ENCODE peak calls at places on chromosomes 5 and 9, in nine cellular contexts. E is astrocyte, M is GM12865, L is GM06990, N is cardiac fibroblast, J is brain microvascular endothelial cell, Q is mucosa of descending colon, R is mammary epithelial cell, A is dorsolateral prefrontal cortex. P is an unnamed sample.

GRCh38 chr5:4561403-4561802 is 578.7 kb upstream of the ADAMTS16 start:
- DNase-seq in E (no peak), M (no peak), L (no peak), N (no peak), J (no peak), Q (no peak), R (no peak), A (no peak), P (no peak)

GRCh38 chr5:135008556-135008955 is 25.5 kb downstream of the PITX1 start:
- DNase-seq in E (no peak), M (no peak), L (no peak), N (no peak), J (no peak), Q (no peak), R (no peak), A (no peak), P (no peak)

GRCh38 chr5:147617191-147617606 is 107.3 kb upstream of the DPYSL3 start:
- DNase-seq in E (peak), M (no peak), L (no peak), N (peak), J (peak), Q (no peak), R (no peak), A (no peak), P (no peak)

GRCh38 chr9:127341152-127341551 is 55.8 kb upstream of the SLC2A8 start:
- DNase-seq in E (no peak), M (no peak), L (no peak), N (no peak), J (no peak), Q (no peak), R (no peak), A (no peak), P (no peak)

GRCh38 chr9:82275531-82275930 is 287.0 kb downstream of the SPATA31D1 start:
- DNase-seq in E (no peak), M (no peak), L (no peak), N (no peak), J (no peak), Q (no peak), R (peak), A (no peak), P (no peak)

GRCh38 chr5:38453506-38453905 is 102.9 kb downstream of the LIFR start:
- DNase-seq in E (no peak), M (peak), L (peak), N (no peak), J (no peak), Q (no peak), R (no peak), A (no peak), P (peak)

GRCh38 chr9:109780453-109781033 is 545 bp downstream of the PALM2AKAP2 start:
- DNase-seq in E (peak), M (no peak), L (no peak), N (no peak), J (no peak), Q (no peak), R (peak), A (no peak), P (no peak)

GRCh38 chr5:170143091-170143490 is 37.4 kb downstream of the FOXI1 start:
- DNase-seq in E (no peak), M (no peak), L (no peak), N (no peak), J (no peak), Q (no peak), R (no peak), A (no peak), P (no peak)

GRCh38 chr5:134240421-134240962 is 14.6 kb upstream of the PPP2CA start:
- DNase-seq in E (peak), M (no peak), L (no peak), N (peak), J (peak), Q (no peak), R (peak), A (peak), P (no peak)

GRCh38 chr5:62460578-62460983 is 48.0 kb downstream of the IPO11 start:
- DNase-seq in E (peak), M (peak), L (peak), N (peak), J (peak), Q (no peak), R (peak), A (no peak), P (no peak)

GRCh38 chr5:118620201-118620600 is 368.1 kb downstream of the DTWD2 start:
- DNase-seq in E (no peak), M (no peak), L (no peak), N (no peak), J (no peak), Q (no peak), R (no peak), A (no peak), P (no peak)

GRCh38 chr9:135130266-135130976 is 43.0 kb downstream of the OLFM1 start:
- DNase-seq in E (no peak), M (peak), L (no peak), N (no peak), J (no peak), Q (peak), R (peak), A (no peak), P (peak)

GRCh38 chr5:128905225-128906110 is 59.8 kb upstream of the SLC27A6 start:
- DNase-seq in E (peak), M (peak), L (peak), N (peak), J (peak), Q (no peak), R (peak), A (no peak), P (peak)

GRCh38 chr5:143877196-143877595 is 65.2 kb downstream of the HMHB1 start:
- DNase-seq in E (no peak), M (no peak), L (no peak), N (no peak), J (no peak), Q (no peak), R (no peak), A (no peak), P (no peak)

GRCh38 chr9:93771276-93771675 is 183.9 kb downstream of the BARX1 start:
- DNase-seq in E (no peak), M (no peak), L (no peak), N (no peak), J (no peak), Q (no peak), R (no peak), A (no peak), P (no peak)

GRCh38 chr9:78811562-78812276 is 514.8 kb downstream of the PSAT1 start:
- DNase-seq in E (peak), M (no peak), L (no peak), N (no peak), J (peak), Q (no peak), R (no peak), A (no peak), P (no peak)

GRCh38 chr5:82295144-82295543 is 17.0 kb upstream of the RPS23 start:
- DNase-seq in E (peak), M (no peak), L (no peak), N (no peak), J (no peak), Q (no peak), R (no peak), A (no peak), P (no peak)

GRCh38 chr5:111545031-111545430 is 32.7 kb upstream of the STARD4 start:
- DNase-seq in E (no peak), M (no peak), L (no peak), N (no peak), J (no peak), Q (no peak), R (peak), A (no peak), P (no peak)

GRCh38 chr9:14301582-14301981 is 12.4 kb downstream of the NFIB start:
- DNase-seq in E (no peak), M (no peak), L (no peak), N (no peak), J (no peak), Q (no peak), R (no peak), A (no peak), P (no peak)

GRCh38 chr5:171616002-171616780 is 169.4 kb upstream of the SMIM23 start:
- DNase-seq in E (no peak), M (no peak), L (no peak), N (no peak), J (no peak), Q (no peak), R (no peak), A (no peak), P (no peak)

GRCh38 chr5:10655041-10655685 is 91.3 kb downstream of the ANKRD33B start:
- DNase-seq in E (peak), M (peak), L (no peak), N (no peak), J (no peak), Q (no peak), R (no peak), A (no peak), P (no peak)

GRCh38 chr9:137467161-137467581 is 8.0 kb upstream of the NSMF start:
- DNase-seq in E (no peak), M (no peak), L (no peak), N (no peak), J (no peak), Q (no peak), R (no peak), A (no peak), P (no peak)

GRCh38 chr5:8247074-8247473 is 378.1 kb downstream of the MTRR start:
- DNase-seq in E (no peak), M (no peak), L (no peak), N (no peak), J (no peak), Q (no peak), R (no peak), A (no peak), P (no peak)

GRCh38 chr5:133199366-133199901 is 147.6 kb downstream of the HSPA4 start:
- DNase-seq in E (no peak), M (no peak), L (no peak), N (no peak), J (no peak), Q (no peak), R (no peak), A (no peak), P (no peak)

GRCh38 chr9:132169672-132170392 is 8.0 kb downstream of the NTNG2 start:
- DNase-seq in E (peak), M (peak), L (no peak), N (peak), J (no peak), Q (peak), R (peak), A (peak), P (peak)

GRCh38 chr9:133237271-133237731 is 28.3 kb upstream of the OBP2B start:
- DNase-seq in E (no peak), M (no peak), L (no peak), N (peak), J (peak), Q (no peak), R (no peak), A (no peak), P (no peak)

GRCh38 chr5:116669261-116670049 is 94.8 kb upstream of the SEMA6A start:
- DNase-seq in E (no peak), M (no peak), L (no peak), N (no peak), J (no peak), Q (no peak), R (no peak), A (peak), P (no peak)

GRCh38 chr9:82938426-82938825 is 124.5 kb downstream of the RASEF start:
- DNase-seq in E (no peak), M (no peak), L (no peak), N (no peak), J (no peak), Q (no peak), R (no peak), A (no peak), P (no peak)

GRCh38 chr5:10337107-10337506 is 16.4 kb upstream of the MARCHF6 start:
- DNase-seq in E (no peak), M (no peak), L (no peak), N (no peak), J (no peak), Q (no peak), R (no peak), A (no peak), P (no peak)

GRCh38 chr9:21060919-21061561 is 16.7 kb downstream of the IFNB1 start:
- DNase-seq in E (peak), M (peak), L (no peak), N (no peak), J (peak), Q (no peak), R (no peak), A (no peak), P (peak)

GRCh38 chr9:17813798-17814197 is 234.9 kb downstream of the SH3GL2 start:
- DNase-seq in E (no peak), M (no peak), L (no peak), N (no peak), J (no peak), Q (no peak), R (no peak), A (no peak), P (no peak)
- TF ChIP-seq CTCF in E (no peak), M (no peak), L (no peak), N (no peak), J (no peak), Q (no peak), R (no peak), A (no peak), P (no peak)

DNA sequence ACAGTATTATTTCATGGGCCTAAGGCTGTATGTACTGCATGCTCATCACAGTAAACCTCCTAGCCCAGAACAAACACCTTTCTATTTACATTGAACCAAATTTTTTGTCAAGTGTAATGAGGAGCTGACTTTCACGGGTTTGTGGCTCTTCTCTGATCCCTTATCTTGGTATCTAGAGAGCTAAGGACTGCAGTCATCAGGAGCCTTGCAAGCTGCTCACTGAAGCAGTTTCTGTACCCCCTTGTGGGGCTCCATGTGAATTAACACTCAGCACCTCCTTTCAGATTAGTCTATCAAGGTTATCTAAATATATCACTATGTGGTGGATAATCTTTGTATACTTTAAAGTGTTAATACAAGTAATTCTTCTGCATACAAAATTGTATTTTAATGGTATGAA is 108.2 kb downstream of the AUH start:
- DNase-seq in E (no peak), M (peak), L (no peak), N (no peak), J (peak), Q (no peak), R (peak), A (no peak), P (peak)
- TF ChIP-seq CTCF in E (no peak), M (no peak), L (no peak), N (peak), J (peak), Q (no peak), R (peak), A (no peak), P (peak)

GRCh38 chr5:114789773-114790402 is 379.8 kb downstream of the TRIM36 start:
- DNase-seq in E (peak), M (peak), L (no peak), N (peak), J (no peak), Q (no peak), R (peak), A (no peak), P (no peak)
- TF ChIP-seq CTCF in E (peak), M (peak), L (peak), N (no peak), J (no peak), Q (no peak), R (peak), A (peak), P (no peak)

DNA sequence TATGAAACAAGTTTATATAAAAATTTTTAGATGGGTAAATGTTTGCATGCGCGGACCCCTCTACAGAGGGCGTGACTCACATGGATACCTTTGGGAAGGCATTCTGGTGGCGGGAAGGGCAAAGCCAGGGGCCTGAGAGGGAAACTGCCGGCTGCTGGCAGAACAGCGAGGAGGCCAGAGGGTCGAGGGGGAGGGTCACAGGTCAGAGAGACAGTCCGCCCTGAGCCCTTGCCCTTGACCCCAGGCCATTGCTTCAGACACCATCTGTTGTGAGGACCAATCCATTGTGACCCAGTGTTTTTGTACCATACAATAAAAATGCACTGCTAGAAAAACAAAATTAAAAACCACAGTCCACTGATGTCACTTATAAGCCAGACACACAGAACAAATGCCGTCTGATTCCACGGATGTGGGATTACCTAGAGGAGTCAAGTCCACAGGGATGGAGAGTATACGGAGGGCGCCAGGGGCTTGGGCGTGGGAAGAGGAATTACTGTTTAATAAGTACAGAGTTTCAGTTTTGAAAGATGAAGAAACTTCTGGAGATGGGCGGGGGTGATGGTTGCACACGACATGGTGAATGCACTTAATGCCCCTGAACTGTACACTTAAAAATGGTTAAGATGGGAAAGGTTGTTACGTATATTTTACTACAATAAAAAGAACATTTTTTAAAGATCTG is 11.9 kb downstream of the BTNL9 start:
- DNase-seq in E (no peak), M (peak), L (no peak), N (no peak), J (no peak), Q (no peak), R (no peak), A (no peak), P (no peak)
- TF ChIP-seq CTCF in E (no peak), M (no peak), L (no peak), N (no peak), J (no peak), Q (no peak), R (no peak), A (no peak), P (no peak)

GRCh38 chr5:78237911-78238310 is 56.6 kb downstream of the AP3B1 start:
- DNase-seq in E (no peak), M (no peak), L (no peak), N (no peak), J (no peak), Q (no peak), R (no peak), A (no peak), P (no peak)

GRCh38 chr5:78235289-78235688 is 59.2 kb downstream of the AP3B1 start:
- DNase-seq in E (peak), M (no peak), L (no peak), N (peak), J (peak), Q (no peak), R (peak), A (no peak), P (no peak)

GRCh38 chr5:78232163-78232562 is 62.3 kb downstream of the AP3B1 start:
- DNase-seq in E (no peak), M (no peak), L (no peak), N (no peak), J (no peak), Q (no peak), R (peak), A (no peak), P (no peak)

GRCh38 chr5:78236046-78236445 is 58.5 kb downstream of the AP3B1 start:
- DNase-seq in E (no peak), M (no peak), L (no peak), N (no peak), J (no peak), Q (no peak), R (no peak), A (no peak), P (no peak)

DNA sequence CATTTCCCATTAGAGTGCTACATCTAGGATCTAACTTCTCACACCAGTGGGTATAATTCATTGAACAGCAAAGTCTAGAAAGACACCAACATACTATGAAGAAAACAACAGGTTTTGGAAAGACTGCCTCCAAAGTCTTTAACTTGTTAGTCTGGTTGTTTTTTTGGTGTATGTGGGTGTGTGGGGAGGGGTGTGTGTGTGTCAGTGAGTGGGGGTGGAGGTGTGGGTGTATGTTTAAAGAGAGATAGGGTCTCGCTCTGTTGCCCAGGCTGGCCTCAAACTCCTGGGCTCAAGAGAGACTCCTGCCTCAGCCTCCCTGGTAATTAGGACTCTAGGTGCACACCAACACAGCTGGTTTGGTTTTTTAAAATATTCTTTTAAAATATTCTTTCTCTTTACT is 59.7 kb downstream of the AP3B1 start:
- DNase-seq in E (no peak), M (no peak), L (no peak), N (no peak), J (no peak), Q (no peak), R (no peak), A (no peak), P (no peak)
- TF ChIP-seq CTCF in E (no peak), M (no peak), L (no peak), N (no peak), J (no peak), Q (no peak), R (no peak), A (no peak), P (no peak)

GRCh38 chr9:129458663-129459549 is 162.0 kb downstream of the C9orf50 start:
- DNase-seq in E (no peak), M (no peak), L (no peak), N (no peak), J (peak), Q (peak), R (no peak), A (no peak), P (peak)
- TF ChIP-seq CTCF in E (no peak), M (no peak), L (no peak), N (no peak), J (peak), Q (no peak), R (no peak), A (no peak), P (no peak)

P was measured in activated CD8-positive, alpha-beta T cell treated with anti-CD3 and anti-CD28 coated beads for 36 hours.